ENCODE peak calls at places on chromosomes 13 and 19, in six cellular contexts. P is cardiac muscle cell, F is HCT116, H is upper lobe of right lung, Z is left ventricle myocardium inferior, Y is uterus. I is an unnamed sample. For H3K4me1, the result is how much of the 10 kb centered on the place peaks cover.

GRCh38 chr19:30742539-30742938 is 370.4 kb downstream of the ZNF536 start:
- DNase-seq in Y (no peak), P (no peak), H (no peak), Z (no peak), F (no peak), I (no peak)

GRCh38 chr19:39409886-39410619 is 2.4 kb upstream of the PLEKHG2 start:
- DNase-seq in Y (peak), P (peak), F (peak), Z (peak), H (peak), I (no peak)

GRCh38 chr13:40667622-40667978 is 1.2 kb upstream of the FOXO1 start:
- DNase-seq in H (no peak), F (no peak), P (no peak), Y (peak), Z (no peak), I (no peak)

GRCh38 chr13:110392510-110393233 is 85.6 kb downstream of the COL4A2 start:
- DNase-seq in Z (no peak), P (no peak), F (no peak), H (no peak), Y (no peak), I (no peak)

GRCh38 chr13:107395927-107396757 is 819.2 kb downstream of the LIG4 start:
- DNase-seq in P (no peak), Z (no peak), H (no peak), F (no peak), Y (no peak), I (no peak)

GRCh38 chr19:1286451-1286858 is 782 bp downstream of the EFNA2 start:
- DNase-seq in H (no peak), F (no peak), Z (no peak), Y (no peak), P (no peak), I (no peak)

GRCh38 chr13:61084983-61085382 is 330.7 kb downstream of the PCDH20 start:
- DNase-seq in Z (no peak), H (no peak), P (no peak), F (no peak), Y (no peak), I (no peak)

GRCh38 chr19:51179297-51179696 is 37.2 kb downstream of the SIGLEC7 start:
- DNase-seq in H (no peak), F (no peak), P (no peak), Y (no peak), Z (no peak), I (no peak)

GRCh38 chr13:33111414-33112110 is 95.3 kb downstream of the KL start:
- DNase-seq in F (no peak), Z (peak), P (no peak), H (no peak), Y (peak), I (no peak)

GRCh38 chr13:67049744-67050143 is 180.4 kb downstream of the PCDH9 start:
- DNase-seq in F (no peak), H (no peak), Z (no peak), P (no peak), Y (no peak), I (no peak)

GRCh38 chr13:29582171-29582570 is 13.3 kb downstream of the SLC7A1 start:
- DNase-seq in F (no peak), Y (no peak), Z (peak), P (no peak), H (no peak), I (no peak)

GRCh38 chr13:39317284-39317683 is 279.0 kb downstream of the NHLRC3 start:
- DNase-seq in P (no peak), Y (peak), H (no peak), Z (peak), F (no peak), I (no peak)

GRCh38 chr19:7864719-7865074 is 9.5 kb downstream of the PRR36 start:
- DNase-seq in P (no peak), Y (no peak), H (no peak), Z (no peak), F (no peak), I (no peak)

GRCh38 chr19:7866399-7867091 is 7.6 kb downstream of the PRR36 start:
- DNase-seq in Y (no peak), Z (no peak), H (no peak), F (no peak), P (no peak), I (no peak)

GRCh38 chr19:7867092-7867844 is 6.9 kb downstream of the PRR36 start:
- DNase-seq in F (no peak), H (no peak), P (no peak), Z (no peak), Y (no peak), I (no peak)

GRCh38 chr19:7863971-7864718 is 10.0 kb downstream of the PRR36 start:
- DNase-seq in F (no peak), P (no peak), H (no peak), Z (no peak), Y (no peak), I (no peak)

GRCh38 chr19:7865262-7865911 is 8.8 kb downstream of the PRR36 start:
- DNase-seq in P (no peak), H (no peak), Y (no peak), F (no peak), Z (no peak), I (no peak)
- H3K27ac ChIP-seq in P (no peak), H (no peak), Y (no peak), F (no peak), Z (no peak), I (no peak)

GRCh38 chr19:46977548-46977947 is 42.1 kb upstream of the NPAS1 start:
- DNase-seq in Y (no peak), F (no peak), H (no peak), P (no peak), Z (no peak), I (no peak)

GRCh38 chr19:46975011-46975917 is 44.4 kb upstream of the NPAS1 start:
- DNase-seq in Y (no peak), Z (no peak), P (no peak), F (no peak), H (no peak), I (no peak)

GRCh38 chr19:46976845-46977320 is 42.8 kb upstream of the NPAS1 start:
- DNase-seq in H (no peak), Z (peak), P (peak), Y (peak), F (no peak), I (no peak)

GRCh38 chr19:46974181-46974580 is 45.5 kb upstream of the NPAS1 start:
- DNase-seq in F (no peak), H (no peak), P (no peak), Y (no peak), Z (no peak), I (no peak)

GRCh38 chr19:46975918-46976782 is 43.5 kb upstream of the NPAS1 start:
- DNase-seq in Y (peak), P (peak), H (peak), F (peak), Z (peak), I (no peak)
- H3K4me3 ChIP-seq in Y (no peak), P (no peak), H (no peak), F (no peak), Z (peak), I (no peak)

DNA sequence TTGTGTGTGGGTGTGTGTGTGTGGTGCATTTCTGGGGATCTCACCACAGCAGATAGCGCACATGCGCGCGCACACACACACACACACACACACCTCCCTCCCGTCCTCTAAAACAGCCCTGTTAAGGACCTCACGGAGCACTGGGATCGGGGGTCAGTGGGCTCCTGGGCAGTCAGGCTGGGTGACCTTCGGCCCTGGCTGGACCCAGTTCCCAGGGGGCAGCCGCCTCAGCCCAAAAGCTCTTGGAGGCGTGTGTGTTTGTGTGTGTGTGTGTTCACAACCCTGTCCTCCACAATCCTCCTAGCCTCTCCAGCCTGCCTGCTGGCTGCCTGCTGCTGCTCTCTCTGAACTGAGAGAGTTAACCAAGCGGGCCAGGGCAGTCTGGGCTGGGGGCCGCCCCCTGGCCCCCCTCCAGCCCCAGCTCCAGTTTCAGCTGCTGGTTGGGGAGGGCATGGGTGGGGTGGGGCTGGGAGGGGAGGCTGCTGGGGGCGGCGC is 272 bp upstream of the FXYD1 start:
- DNase-seq in Y (peak), H (no peak), F (no peak), P (peak), Z (peak), I (no peak)
- H3K4me1 ChIP-seq in Y (under half), H (under half), F (under half), P (half or more), Z (half or more), I (under half)

DNA sequence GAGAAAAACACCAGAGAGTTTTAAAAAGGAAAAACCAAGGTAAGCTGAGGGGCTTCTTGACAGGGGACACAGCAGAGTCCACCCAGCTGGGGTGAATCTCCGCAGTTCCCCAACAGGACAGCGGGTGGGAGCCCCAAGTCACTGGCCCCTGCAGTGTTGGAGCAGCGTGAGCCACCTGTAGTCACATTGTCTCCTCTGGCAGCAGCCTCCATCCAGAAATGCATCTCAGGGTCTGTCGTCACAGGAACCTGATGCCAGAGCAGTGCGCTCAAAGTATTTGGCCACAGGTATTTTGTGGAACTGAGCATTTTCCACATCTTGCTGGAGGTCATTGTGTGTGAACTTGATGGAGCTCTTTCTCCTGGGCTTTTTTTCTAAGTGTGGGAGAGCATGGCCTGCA is 24.7 kb downstream of the CHAMP1 start:
- DNase-seq in F (no peak), Z (no peak), P (no peak), H (no peak), Y (no peak), I (no peak)
- H3K27ac ChIP-seq in F (no peak), Z (no peak), P (no peak), H (no peak), Y (no peak), I (no peak)

DNA sequence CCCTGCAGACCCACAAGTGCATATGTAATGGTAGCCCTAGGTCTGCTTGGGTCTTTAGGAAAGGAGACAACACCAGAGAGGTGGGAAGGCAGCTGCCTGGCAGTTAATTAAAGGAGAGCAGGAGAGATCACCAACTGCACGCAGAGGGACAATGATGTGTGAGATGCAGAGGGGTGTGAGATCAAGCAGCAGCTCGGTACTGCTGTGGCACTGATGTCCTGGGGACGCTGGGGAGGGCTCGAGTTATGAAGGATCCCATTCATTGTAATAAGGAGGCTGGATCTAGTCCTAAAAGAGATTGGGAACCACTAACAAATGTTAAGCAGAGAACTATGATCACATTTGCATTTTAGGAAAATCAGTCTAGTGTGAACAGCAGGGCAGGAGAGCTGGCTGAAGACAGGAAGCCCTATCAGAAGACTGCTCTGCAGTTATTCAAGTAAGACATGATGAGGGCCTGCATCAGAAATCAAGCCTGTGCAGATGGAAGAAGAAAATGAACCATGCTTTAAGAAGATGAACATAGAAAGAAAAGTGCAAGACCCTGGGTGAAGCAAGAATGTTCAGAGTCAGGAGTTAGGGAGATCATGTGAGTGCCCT is 80.4 kb downstream of the DLEU7 start:
- DNase-seq in H (no peak), Z (no peak), P (no peak), Y (no peak), F (no peak), I (no peak)
- H3K4me3 ChIP-seq in H (no peak), Z (no peak), P (no peak), Y (no peak), F (no peak), I (no peak)

GRCh38 chr13:114161644-114162532 is 17.2 kb upstream of the CFAP97D2 start:
- DNase-seq in Y (peak), H (peak), Z (peak), P (no peak), F (no peak), I (no peak)
- H3K4me1 ChIP-seq in Y (under half), H (under half), Z (under half), P (under half), F (under half), I (under half)

GRCh38 chr19:38046254-38047047 is 139.4 kb downstream of the SIPA1L3 start:
- DNase-seq in Z (no peak), Y (no peak), P (no peak), H (no peak), F (no peak), I (no peak)

GRCh38 chr19:38045554-38046253 is 138.7 kb downstream of the SIPA1L3 start:
- DNase-seq in P (no peak), Y (no peak), Z (no peak), H (no peak), F (no peak), I (no peak)

GRCh38 chr19:38047048-38047435 is 140.0 kb downstream of the SIPA1L3 start:
- DNase-seq in Z (no peak), F (no peak), P (no peak), Y (no peak), H (no peak), I (no peak)

GRCh38 chr19:38047641-38048040 is 140.6 kb downstream of the SIPA1L3 start:
- DNase-seq in Z (no peak), P (no peak), F (no peak), Y (no peak), H (no peak), I (no peak)

DNA sequence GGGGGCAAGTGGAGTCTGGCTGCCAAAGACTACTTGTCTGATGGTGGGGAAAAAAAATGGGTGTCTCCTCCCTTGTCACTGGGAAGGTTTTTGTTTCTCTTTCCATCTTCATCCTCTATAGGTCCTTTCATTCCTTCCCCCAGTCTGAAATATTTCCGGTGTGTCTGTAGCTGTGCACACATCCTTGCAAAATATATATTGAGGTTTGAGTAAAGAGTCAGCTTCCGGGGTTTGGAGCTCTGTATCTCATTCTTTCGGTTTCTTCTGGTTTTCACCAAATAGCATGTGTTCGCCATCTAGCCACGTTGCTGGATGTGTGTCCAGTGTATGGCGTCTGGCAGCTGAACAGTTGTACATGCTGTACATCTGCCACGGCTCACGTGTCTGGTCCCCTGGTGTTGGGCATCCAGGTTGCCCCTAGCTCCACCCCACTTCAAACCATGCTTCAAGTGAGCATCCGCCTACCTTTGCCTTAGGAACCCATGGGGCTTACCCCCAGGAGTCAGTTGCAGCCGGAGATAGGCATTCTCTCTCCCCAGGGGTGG is 142.2 kb downstream of the SIPA1L3 start:
- DNase-seq in F (no peak), P (no peak), Y (no peak), H (no peak), Z (no peak), I (no peak)
- H3K27ac ChIP-seq in F (no peak), P (no peak), Y (no peak), H (peak), Z (no peak), I (no peak)

GRCh38 chr19:279656-280055 is 11.5 kb downstream of the PLPP2 start:
- DNase-seq in Z (no peak), H (no peak), Y (no peak), F (no peak), P (no peak), I (no peak)
- H3K4me3 ChIP-seq in Z (no peak), H (no peak), Y (no peak), F (no peak), P (no peak), I (no peak)

GRCh38 chr13:113559061-113559460 is 25.5 kb upstream of the TFDP1 start:
- DNase-seq in H (peak), F (no peak), Z (no peak), Y (peak), P (no peak), I (no peak)

GRCh38 chr13:113554333-113554700 is 30.2 kb upstream of the TFDP1 start:
- DNase-seq in Z (no peak), H (no peak), F (no peak), P (no peak), Y (no peak), I (no peak)

GRCh38 chr13:113558461-113558860 is 26.1 kb upstream of the TFDP1 start:
- DNase-seq in H (no peak), P (no peak), F (no peak), Y (peak), Z (no peak), I (no peak)

GRCh38 chr13:113555141-113555540 is 29.4 kb upstream of the TFDP1 start:
- DNase-seq in H (peak), P (no peak), Z (no peak), F (no peak), Y (no peak), I (no peak)

DNA sequence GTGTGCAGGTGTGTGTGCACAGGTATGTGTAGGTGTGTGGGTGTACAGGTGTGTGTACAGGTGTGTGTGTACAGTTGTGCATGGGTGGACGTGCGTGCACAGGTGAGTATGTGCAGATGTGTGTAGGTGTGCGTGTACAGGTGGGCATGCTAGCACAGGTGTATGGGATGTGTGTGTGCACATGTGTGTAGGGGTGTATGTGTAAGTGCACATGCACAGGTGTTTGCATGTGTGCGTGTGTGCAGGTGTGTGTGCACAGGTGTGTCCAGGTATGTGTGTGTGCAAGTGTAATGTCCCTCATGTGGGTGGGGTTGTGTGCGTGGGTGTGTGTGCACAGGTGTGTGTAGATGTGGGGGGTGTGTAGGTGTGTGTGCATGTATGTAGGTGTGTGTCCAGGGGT is 27.5 kb upstream of the TFDP1 start:
- DNase-seq in P (no peak), Z (no peak), F (no peak), Y (peak), H (no peak), I (no peak)
- H3K4me1 ChIP-seq in P (under half), Z (under half), F (under half), Y (under half), H (under half), I (under half)

GRCh38 chr19:4367781-4368127 is 24.4 kb downstream of the MPND start:
- DNase-seq in P (no peak), F (no peak), Y (no peak), H (no peak), Z (no peak), I (no peak)

GRCh38 chr19:4369109-4369887 is 25.9 kb downstream of the MPND start:
- DNase-seq in F (no peak), Y (peak), Z (peak), P (no peak), H (peak), I (no peak)

GRCh38 chr19:4366666-4367335 is 23.4 kb downstream of the MPND start:
- DNase-seq in P (no peak), Z (no peak), H (no peak), F (no peak), Y (no peak), I (no peak)

GRCh38 chr19:4367336-4367723 is 24.0 kb downstream of the MPND start:
- DNase-seq in P (no peak), F (no peak), Y (no peak), Z (no peak), H (no peak), I (no peak)

GRCh38 chr19:4368128-4368820 is 24.9 kb downstream of the MPND start:
- DNase-seq in Y (peak), Z (no peak), F (no peak), P (no peak), H (no peak), I (no peak)
- H3K27ac ChIP-seq in Y (peak), Z (peak), F (peak), P (no peak), H (peak), I (peak)

I was measured in esophagus squamous epithelium.